ENCODE peak calls at places on chromosomes 16 and 17, in ten cellular contexts. L, H, V, O, X, M, F, E, B and D are unnamed samples.

GRCh38 chr17:50949128-50950001 is 83.2 kb upstream of the TOB1 start:
- DNase-seq in X (no peak), F (no peak), M (no peak), O (no peak), L (no peak), E (no peak), V (no peak), B (peak), H (no peak), D (no peak)

GRCh38 chr16:31184888-31185287 is 4.9 kb downstream of the FUS start:
- DNase-seq in X (no peak), V (no peak), M (no peak), B (no peak), O (no peak), L (no peak), H (no peak), E (no peak), F (no peak), D (no peak)

GRCh38 chr16:85164838-85165516 is 52.7 kb upstream of the CIBAR2 start:
- DNase-seq in F (no peak), M (no peak), B (no peak), O (no peak), L (no peak), E (no peak), X (no peak), H (no peak), V (no peak), D (no peak)

GRCh38 chr16:23765933-23766332 is 11.1 kb downstream of the CHP2 start:
- DNase-seq in B (no peak), V (no peak), X (no peak), F (no peak), M (no peak), E (no peak), O (no peak), L (no peak), H (no peak), D (no peak)

GRCh38 chr16:22635345-22635744 is 124.7 kb downstream of the NPIPB5 start:
- DNase-seq in F (no peak), L (no peak), O (no peak), H (no peak), V (no peak), E (peak), B (no peak), X (no peak), M (no peak), D (no peak)

GRCh38 chr17:57485566-57485865 is 229.2 kb downstream of the MSI2 start:
- DNase-seq in M (no peak), E (no peak), X (no peak), B (no peak), O (no peak), V (no peak), L (no peak), F (no peak), H (peak), D (no peak)

GRCh38 chr17:57115916-57116315 is 30.9 kb downstream of the AKAP1 start:
- DNase-seq in X (no peak), H (no peak), M (no peak), E (no peak), L (no peak), B (no peak), O (no peak), V (no peak), F (no peak), D (no peak)

GRCh38 chr16:73313950-73314349 is 266.0 kb upstream of the ZFHX3 start:
- DNase-seq in L (no peak), O (no peak), M (no peak), X (no peak), H (no peak), E (no peak), F (no peak), V (no peak), B (no peak), D (no peak)

GRCh38 chr17:2058521-2059124 is 3.7 kb downstream of the HIC1 start:
- DNase-seq in E (no peak), V (no peak), X (no peak), L (no peak), F (no peak), B (no peak), M (peak), H (peak), O (no peak), D (no peak)

GRCh38 chr17:28685366-28685765 is 23.4 kb downstream of the SUPT6H start:
- DNase-seq in H (no peak), E (no peak), X (no peak), L (no peak), V (no peak), F (no peak), M (no peak), O (no peak), B (no peak), D (no peak)

GRCh38 chr17:78127888-78128615 is 503 bp downstream of the TMC6 start:
- DNase-seq in H (peak), M (peak), O (peak), L (no peak), F (no peak), X (no peak), V (no peak), B (peak), E (no peak), D (no peak)

GRCh38 chr16:1428511-1428910 is 2.4 kb upstream of the PERCC1 start:
- DNase-seq in L (no peak), X (no peak), E (peak), O (peak), V (no peak), F (no peak), B (no peak), M (peak), H (no peak), D (no peak)

GRCh38 chr17:44920565-44920940 is 5.3 kb upstream of the GFAP start:
- DNase-seq in F (no peak), O (no peak), H (no peak), M (peak), B (no peak), L (no peak), X (no peak), V (no peak), E (no peak), D (no peak)

GRCh38 chr17:80616705-80617104 is 72.1 kb downstream of the RPTOR start:
- DNase-seq in H (no peak), E (no peak), V (no peak), X (no peak), O (no peak), M (no peak), B (no peak), L (no peak), F (no peak), D (no peak)

GRCh38 chr17:36825956-36826350 is 111.3 kb upstream of the LHX1 start:
- DNase-seq in F (no peak), O (no peak), L (no peak), B (no peak), M (no peak), V (no peak), E (no peak), X (no peak), H (no peak), D (no peak)

GRCh38 chr16:85316321-85316919 is 204.1 kb upstream of the CIBAR2 start:
- DNase-seq in E (peak), B (peak), O (peak), L (peak), X (no peak), M (peak), F (no peak), H (peak), V (no peak), D (no peak)

GRCh38 chr17:75570772-75571171 is 16.8 kb upstream of the MYO15B start:
- DNase-seq in V (no peak), L (no peak), F (no peak), X (no peak), E (no peak), O (no peak), B (no peak), H (no peak), M (no peak), D (no peak)

GRCh38 chr17:49439305-49439672 is 24.6 kb upstream of the PHB1 start:
- DNase-seq in V (no peak), E (no peak), H (no peak), M (no peak), L (no peak), F (no peak), B (no peak), X (no peak), O (no peak), D (no peak)

GRCh38 chr17:29376667-29377268 is 13.4 kb upstream of the TAOK1 start:
- DNase-seq in O (peak), V (no peak), E (peak), L (no peak), B (no peak), H (peak), F (peak), M (no peak), X (no peak), D (no peak)

GRCh38 chr16:85618509-85618908 is 5.4 kb downstream of the GSE1 start:
- DNase-seq in L (no peak), M (no peak), E (no peak), O (no peak), F (no peak), B (no peak), H (no peak), X (no peak), V (no peak), D (no peak)

GRCh38 chr17:10558049-10558448 is 8.6 kb upstream of the MYH2 start:
- DNase-seq in X (no peak), F (no peak), H (no peak), O (no peak), L (no peak), M (no peak), V (no peak), B (no peak), E (no peak), D (no peak)

GRCh38 chr16:770411-770810 is 9.9 kb downstream of the MSLN start:
- DNase-seq in V (no peak), L (no peak), H (no peak), B (no peak), F (no peak), M (no peak), X (no peak), E (no peak), O (no peak), D (no peak)

GRCh38 chr17:8698142-8699050 is 46.2 kb downstream of the CCDC42 start:
- DNase-seq in M (peak), H (peak), B (no peak), L (no peak), F (peak), X (no peak), V (no peak), E (no peak), O (no peak), D (no peak)

GRCh38 chr17:13311301-13311700 is 290.4 kb downstream of the HS3ST3A1 start:
- DNase-seq in M (no peak), V (no peak), B (no peak), F (peak), X (no peak), O (no peak), L (no peak), H (no peak), E (no peak), D (no peak)

GRCh38 chr16:75262104-75262799 is 10.8 kb upstream of the BCAR1 start:
- DNase-seq in V (no peak), H (peak), M (peak), L (no peak), X (no peak), O (no peak), B (no peak), E (no peak), F (no peak), D (no peak)